ENCODE peak calls at places on chromosomes 16 and 17, in eight cellular contexts. F is fibroblast of mammary gland, T is cardiac muscle cell, I is BJ, V is Peyer's patch, X is PC-9, R is astrocyte of the spinal cord, L is AG04449. W is an unnamed sample.

GRCh38 chr17:43536236-43537088 is 9.7 kb downstream of the ETV4 start:
- DNase-seq in F (peak), T (no peak), I (no peak), V (no peak), X (peak), R (peak), L (no peak), W (no peak)

GRCh38 chr17:40349477-40350409 is 14.8 kb downstream of the GJD3 start:
- DNase-seq in F (peak), T (no peak), I (no peak), V (no peak), X (no peak), R (no peak), L (no peak), W (peak)

GRCh38 chr16:17038415-17038814 is 432.3 kb downstream of the XYLT1 start:
- DNase-seq in F (no peak), T (peak), I (no peak), V (no peak), X (no peak), R (no peak), L (no peak), W (no peak)

GRCh38 chr17:8152112-8152775 is at the start of gene PER1:
- DNase-seq in F (peak), T (peak), I (peak), V (peak), X (peak), R (peak), L (peak), W (peak)

GRCh38 chr16:23434380-23434779 is 18.6 kb downstream of the COG7 start:
- DNase-seq in F (peak), T (peak), I (no peak), V (no peak), X (peak), R (peak), L (no peak), W (no peak)

GRCh38 chr17:82686366-82687324 is 11.9 kb downstream of the RAB40B start:
- DNase-seq in F (no peak), T (no peak), I (no peak), V (no peak), X (no peak), R (no peak), L (no peak), W (no peak)

GRCh38 chr16:65884018-65884417 is 482.5 kb upstream of the CDH5 start:
- DNase-seq in F (peak), T (no peak), I (peak), V (no peak), X (no peak), R (no peak), L (no peak), W (no peak)

GRCh38 chr16:83068686-83069085 is 441.9 kb downstream of the CDH13 start:
- DNase-seq in F (peak), T (no peak), I (no peak), V (no peak), X (no peak), R (peak), L (no peak), W (no peak)

GRCh38 chr16:72241930-72242329 is 70.0 kb upstream of the PMFBP1 start:
- DNase-seq in F (peak), T (peak), I (peak), V (no peak), X (no peak), R (peak), L (no peak), W (no peak)

GRCh38 chr17:68908045-68908444 is 47.1 kb downstream of the ABCA8 start:
- DNase-seq in F (no peak), T (no peak), I (no peak), V (no peak), X (no peak), R (no peak), L (no peak), W (no peak)

GRCh38 chr17:45976391-45976754 is 22.7 kb upstream of the STH start:
- DNase-seq in F (no peak), T (no peak), I (no peak), V (no peak), X (no peak), R (no peak), L (no peak), W (no peak)

GRCh38 chr16:84218961-84219360 is 20.9 kb downstream of the KCNG4 start:
- DNase-seq in F (no peak), T (no peak), I (no peak), V (no peak), X (no peak), R (no peak), L (no peak), W (no peak)

GRCh38 chr16:81600275-81600674 is 155.7 kb downstream of the CMIP start:
- DNase-seq in F (peak), T (peak), I (no peak), V (no peak), X (peak), R (peak), L (no peak), W (no peak)

GRCh38 chr16:81595676-81596292 is 151.2 kb downstream of the CMIP start:
- DNase-seq in F (no peak), T (no peak), I (no peak), V (no peak), X (peak), R (peak), L (no peak), W (no peak)

GRCh38 chr16:81597079-81597658 is 152.6 kb downstream of the CMIP start:
- DNase-seq in F (no peak), T (no peak), I (no peak), V (peak), X (no peak), R (no peak), L (no peak), W (no peak)

GRCh38 chr16:81599034-81599744 is 154.6 kb downstream of the CMIP start:
- DNase-seq in F (no peak), T (no peak), I (no peak), V (no peak), X (no peak), R (no peak), L (no peak), W (no peak)

GRCh38 chr16:81598083-81598482 is 153.5 kb downstream of the CMIP start:
- DNase-seq in F (no peak), T (no peak), I (no peak), V (no peak), X (no peak), R (no peak), L (no peak), W (no peak)
- TF ChIP-seq CTCF in F (no peak), T (no peak), I (no peak), V (no peak), X (no peak), R (no peak), L (no peak), W (no peak)

DNA sequence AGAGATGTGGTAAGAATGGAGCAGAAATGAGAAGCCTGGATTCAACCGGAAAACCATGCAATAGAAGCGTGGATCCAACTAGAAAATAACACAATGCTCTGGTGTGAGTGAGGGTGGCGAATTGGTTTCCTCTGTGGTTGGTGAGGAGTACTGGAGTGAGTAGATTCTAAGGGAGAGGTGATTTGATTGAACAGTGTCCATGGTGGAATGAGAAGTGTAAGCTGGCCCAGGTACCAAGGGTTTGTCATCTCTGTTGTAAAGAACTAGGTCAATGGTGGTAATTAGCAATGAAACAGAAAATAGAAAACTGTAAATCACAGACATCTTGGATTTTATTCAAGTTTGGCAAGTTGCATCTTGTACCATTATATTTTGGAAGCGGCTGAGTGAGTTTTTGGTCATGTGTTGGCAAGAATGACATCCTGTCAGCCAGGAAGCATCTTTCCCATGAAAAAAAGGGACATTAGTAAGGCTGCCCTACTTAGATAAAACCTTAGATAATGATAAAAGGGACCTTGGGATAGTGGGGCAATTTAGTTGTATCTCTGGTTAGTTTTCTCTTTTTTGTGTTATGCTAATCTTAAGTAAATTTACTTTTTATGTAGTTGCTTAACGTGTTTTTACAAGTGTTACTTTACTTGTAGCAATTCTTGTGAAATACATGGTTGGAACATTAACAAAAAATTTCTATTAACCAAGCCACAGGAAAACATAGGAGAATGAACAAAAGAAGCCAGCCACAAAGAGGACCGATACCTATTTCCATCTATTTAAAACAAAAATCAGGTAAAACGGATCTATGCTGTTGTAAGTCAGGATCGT is 20.9 kb downstream of the HSD17B2 start:
- DNase-seq in F (no peak), T (no peak), I (no peak), V (no peak), X (no peak), R (no peak), L (no peak), W (no peak)
- TF ChIP-seq CTCF in F (no peak), T (no peak), I (no peak), V (no peak), X (no peak), R (no peak), L (no peak), W (no peak)

GRCh38 chr16:75225678-75226515 is 7.1 kb downstream of the CTRB1 start:
- DNase-seq in F (no peak), T (no peak), I (no peak), V (no peak), X (no peak), R (no peak), L (no peak), W (no peak)

GRCh38 chr16:75225092-75225491 is 6.3 kb downstream of the CTRB1 start:
- DNase-seq in F (no peak), T (no peak), I (no peak), V (no peak), X (peak), R (no peak), L (no peak), W (no peak)

GRCh38 chr16:75228143-75228976 is 9.6 kb downstream of the CTRB1 start:
- DNase-seq in F (no peak), T (no peak), I (no peak), V (no peak), X (peak), R (no peak), L (no peak), W (no peak)

GRCh38 chr16:75227361-75228142 is 8.8 kb downstream of the CTRB1 start:
- DNase-seq in F (no peak), T (no peak), I (no peak), V (no peak), X (peak), R (no peak), L (no peak), W (no peak)

GRCh38 chr16:75226550-75227360 is 8.0 kb downstream of the CTRB1 start:
- DNase-seq in F (no peak), T (no peak), I (no peak), V (no peak), X (no peak), R (no peak), L (no peak), W (no peak)
- TF ChIP-seq CTCF in F (no peak), T (no peak), I (no peak), V (no peak), X (no peak), R (peak), L (no peak), W (no peak)

DNA sequence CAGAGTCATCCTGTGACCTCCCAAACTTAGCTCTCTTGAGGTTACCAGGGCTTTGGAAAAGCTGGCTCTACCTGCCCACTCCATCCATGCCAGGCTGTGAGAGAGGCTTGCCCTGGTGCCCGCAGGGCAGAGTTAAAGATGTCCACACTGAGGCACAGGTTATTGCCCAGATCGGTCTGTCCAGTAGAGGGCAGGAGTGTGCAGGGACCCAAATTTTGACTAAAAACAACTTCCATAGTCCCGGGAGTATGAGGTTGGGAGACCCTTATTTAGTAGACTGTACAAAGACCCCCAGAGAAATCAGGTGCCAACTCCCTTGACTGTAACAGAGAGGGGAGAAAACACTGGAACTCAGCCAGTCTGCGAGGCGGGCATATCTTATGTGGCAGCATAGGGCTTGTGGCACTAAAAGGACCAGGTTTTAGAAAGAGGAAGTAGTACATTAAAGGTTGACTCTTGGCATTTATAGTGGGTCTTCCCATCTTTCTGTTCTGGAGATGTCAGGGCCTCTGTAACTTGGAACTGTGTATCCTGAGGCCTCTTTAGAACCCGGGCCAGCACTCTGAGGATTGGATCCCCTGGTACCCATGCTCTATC is 43.3 kb downstream of the HNF1B start:
- DNase-seq in F (peak), T (no peak), I (no peak), V (peak), X (no peak), R (no peak), L (no peak), W (no peak)
- TF ChIP-seq CTCF in F (peak), T (peak), I (peak), V (no peak), X (peak), R (peak), L (peak), W (peak)

GRCh38 chr16:81350306-81350615 is 35.5 kb downstream of the GAN start:
- DNase-seq in F (peak), T (peak), I (no peak), V (no peak), X (no peak), R (no peak), L (no peak), W (no peak)
- TF ChIP-seq CTCF in F (peak), T (peak), I (no peak), V (no peak), X (peak), R (peak), L (no peak), W (no peak)

GRCh38 chr16:67931712-67932461 is at the start of gene CTRL:
- DNase-seq in F (no peak), T (no peak), I (no peak), V (no peak), X (no peak), R (no peak), L (no peak), W (no peak)
- TF ChIP-seq CTCF in F (peak), T (no peak), I (peak), V (no peak), X (no peak), R (peak), L (peak), W (no peak)

DNA sequence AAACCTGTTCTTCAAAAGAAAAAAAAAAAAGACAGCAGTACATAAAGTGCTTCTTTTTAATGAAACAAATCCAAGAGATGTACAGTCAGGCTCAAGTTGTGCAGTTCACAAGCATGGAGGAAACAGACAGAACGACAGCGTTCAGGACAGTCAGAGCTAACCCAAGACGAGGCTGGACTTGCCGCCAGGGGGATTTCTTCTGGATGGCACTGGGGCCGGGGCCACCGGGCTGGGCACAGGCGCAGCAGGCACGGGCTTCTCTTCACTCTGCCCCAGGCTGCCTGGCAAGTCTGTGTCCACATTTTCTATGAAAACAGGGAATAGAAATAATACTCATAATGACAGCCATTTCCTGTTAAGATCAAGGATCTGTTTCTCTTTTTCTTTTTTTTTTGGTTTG is 4.4 kb upstream of the NT5C start:
- DNase-seq in F (no peak), T (no peak), I (no peak), V (no peak), X (no peak), R (no peak), L (no peak), W (no peak)
- TF ChIP-seq CTCF in F (no peak), T (no peak), I (peak), V (no peak), X (no peak), R (no peak), L (no peak), W (no peak)

DNA sequence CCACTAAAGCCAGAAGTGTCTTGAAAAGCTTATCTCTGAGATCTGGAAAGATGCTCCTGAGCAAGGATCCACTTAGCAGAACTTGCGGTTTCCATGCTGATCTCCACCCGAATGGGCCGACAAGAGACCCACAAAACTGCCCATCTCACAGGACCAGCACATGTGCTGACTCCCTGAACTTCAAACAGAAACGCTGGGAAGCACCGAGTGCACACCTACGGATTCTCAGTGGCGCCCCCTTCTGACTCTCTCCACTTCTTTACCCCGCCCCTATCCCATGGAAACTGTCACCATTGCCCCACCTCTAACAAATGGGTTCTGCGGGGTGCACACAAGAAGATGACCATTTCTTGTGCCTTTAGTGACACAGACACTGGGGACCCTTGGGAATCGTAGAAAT is 21.4 kb downstream of the CDRT4 start:
- DNase-seq in F (no peak), T (no peak), I (no peak), V (no peak), X (no peak), R (no peak), L (no peak), W (no peak)
- TF ChIP-seq CTCF in F (peak), T (peak), I (no peak), V (no peak), X (no peak), R (no peak), L (no peak), W (no peak)